ENCODE peak calls at places on chromosomes 5 and 9, in eight cellular contexts. A is colonic mucosa; F is CD4-positive, CD25-positive, alpha-beta regulatory T cell; E is aorta; Y is esophagus squamous epithelium; U is hepatocyte; K is left ventricle myocardium inferior; I is OCI-LY7. S is an unnamed sample.
A peak's percentile ranks its signal among the peaks of the same experiment; 100 is the strongest.

GRCh38 chr5:136655429-136655828 is 290.1 kb upstream of the TRPC7 start:
- DNase-seq in U (no peak), E (no peak), K (no peak), A (no peak), Y (no peak), F (no peak), I (no peak), S (no peak)

GRCh38 chr9:135523521-135524129 is 2.4 kb downstream of the LCN1 start:
- DNase-seq in I (no peak), A (no peak), E (no peak), Y (no peak), F (no peak), U (no peak), K (no peak), S (no peak)

GRCh38 chr9:137114613-137115393 is at the start of gene DPP7:
- DNase-seq in F (peak; percentile 83), A (peak; percentile 78), U (peak; percentile 82), I (peak; percentile 82), K (peak; percentile 82), E (peak; percentile 87), Y (no peak), S (peak; percentile 87)

GRCh38 chr9:15287309-15287708 is 19.7 kb downstream of the TTC39B start:
- DNase-seq in A (peak; percentile 17), Y (no peak), E (no peak), F (no peak), U (no peak), I (no peak), K (no peak), S (no peak)

GRCh38 chr5:110094559-110094958 is 404.8 kb downstream of the MAN2A1 start:
- DNase-seq in A (no peak), F (no peak), Y (no peak), I (no peak), E (no peak), K (no peak), U (no peak), S (no peak)

GRCh38 chr5:180605554-180606214 is 14.4 kb upstream of the SCGB3A1 start:
- DNase-seq in I (peak; percentile 67), A (peak; percentile 60), U (peak; percentile 71), F (peak; percentile 43), E (peak; percentile 55), Y (no peak), K (no peak), S (no peak)

GRCh38 chr9:98807811-98808195 is 333 bp downstream of the GALNT12 start:
- DNase-seq in Y (no peak), K (no peak), I (peak; percentile 33), U (peak; percentile 40), E (no peak), A (peak; percentile 48), F (peak; percentile 12), S (no peak)

GRCh38 chr5:170681013-170681433 is 102.5 kb upstream of the GABRP start:
- DNase-seq in E (no peak), A (no peak), Y (no peak), K (peak; percentile 15), F (peak; percentile 18), I (no peak), U (peak; percentile 81), S (no peak)

GRCh38 chr9:80811662-80812061 is 877.7 kb downstream of the TLE1 start:
- DNase-seq in A (no peak), Y (no peak), I (no peak), U (no peak), K (no peak), E (no peak), F (no peak), S (no peak)

GRCh38 chr5:84181093-84181492 is 203.6 kb downstream of the EDIL3 start:
- DNase-seq in Y (no peak), A (no peak), E (no peak), K (no peak), F (no peak), U (no peak), I (no peak), S (no peak)

GRCh38 chr9:134983506-134984371 is 66.0 kb upstream of the FCN1 start:
- DNase-seq in K (no peak), E (no peak), Y (no peak), U (no peak), I (no peak), A (no peak), F (no peak), S (no peak)

GRCh38 chr9:4258321-4259093 is 41.4 kb downstream of the GLIS3 start:
- DNase-seq in E (no peak), F (no peak), Y (no peak), U (no peak), K (no peak), I (no peak), A (no peak), S (no peak)

GRCh38 chr9:111897831-111898144 is 1.2 kb downstream of the UGCG start:
- DNase-seq in I (peak; percentile 82), K (no peak), U (no peak), A (peak; percentile 47), Y (no peak), F (no peak), E (no peak), S (no peak)
- H3K27ac ChIP-seq in I (peak overlapping the region; percentile 82), K (peak overlapping the region; percentile 94), U (peak overlapping the region; percentile 100), A (peak overlapping the region; percentile 95), Y (peak overlapping the region; percentile 97), F (peak overlapping the region; percentile 77), E (no peak overlapping the region), S (peak overlapping the region; percentile 92)

DNA sequence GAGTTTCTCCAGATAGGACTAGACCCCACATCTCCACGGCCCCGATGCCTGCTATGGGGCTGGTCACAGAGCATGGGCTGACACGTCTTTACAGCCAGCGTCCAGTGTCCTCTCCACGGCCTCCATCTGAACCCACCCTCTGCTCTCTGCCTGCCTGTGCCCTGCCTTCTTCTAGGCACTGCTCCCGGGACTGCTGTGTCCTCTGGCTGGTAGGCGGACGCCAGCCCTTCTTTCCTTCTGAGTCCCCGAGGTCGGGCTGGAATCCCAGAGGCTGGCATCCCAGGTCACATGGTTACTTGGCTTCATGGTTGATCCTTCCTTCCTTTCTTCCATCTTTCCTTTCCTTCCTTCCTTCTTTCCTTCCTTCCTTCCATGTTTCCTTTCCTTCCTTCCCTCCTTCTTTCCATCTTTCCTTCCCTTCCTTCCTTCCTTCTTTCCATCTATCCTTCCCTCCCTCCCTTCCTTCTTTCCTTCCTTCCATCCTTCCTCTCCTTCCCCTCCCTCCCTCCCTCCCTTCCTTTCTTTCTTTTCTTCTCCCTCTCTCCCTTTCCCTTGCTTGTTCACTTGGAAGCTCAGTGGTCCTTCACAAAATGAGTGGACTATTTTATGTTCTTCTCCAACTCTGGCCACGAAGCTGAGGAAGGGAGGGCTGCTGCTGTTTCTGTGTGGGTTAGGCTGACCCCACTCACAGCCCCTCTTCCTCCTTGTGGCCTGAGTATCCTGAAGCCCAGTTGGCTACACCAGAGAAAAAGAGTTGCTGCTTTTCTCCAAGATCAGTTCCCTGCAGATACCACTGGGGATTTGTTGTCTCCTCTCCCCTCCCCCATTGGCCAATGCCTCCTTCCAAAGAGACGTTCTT is 66.8 kb upstream of the NEURL1B start:
- DNase-seq in E (no peak), Y (no peak), F (no peak), K (peak; percentile 12), U (no peak), A (no peak), I (no peak), S (no peak)
- H3K4me1 ChIP-seq in E (no peaks in the 10 kb centered on the region), Y (peaks cover 17% of the 10 kb centered on the region), F (no peaks in the 10 kb centered on the region), K (peaks cover 41% of the 10 kb centered on the region), U (no peaks in the 10 kb centered on the region), A (no peaks in the 10 kb centered on the region), I (no peaks in the 10 kb centered on the region), S (no peaks in the 10 kb centered on the region)

DNA sequence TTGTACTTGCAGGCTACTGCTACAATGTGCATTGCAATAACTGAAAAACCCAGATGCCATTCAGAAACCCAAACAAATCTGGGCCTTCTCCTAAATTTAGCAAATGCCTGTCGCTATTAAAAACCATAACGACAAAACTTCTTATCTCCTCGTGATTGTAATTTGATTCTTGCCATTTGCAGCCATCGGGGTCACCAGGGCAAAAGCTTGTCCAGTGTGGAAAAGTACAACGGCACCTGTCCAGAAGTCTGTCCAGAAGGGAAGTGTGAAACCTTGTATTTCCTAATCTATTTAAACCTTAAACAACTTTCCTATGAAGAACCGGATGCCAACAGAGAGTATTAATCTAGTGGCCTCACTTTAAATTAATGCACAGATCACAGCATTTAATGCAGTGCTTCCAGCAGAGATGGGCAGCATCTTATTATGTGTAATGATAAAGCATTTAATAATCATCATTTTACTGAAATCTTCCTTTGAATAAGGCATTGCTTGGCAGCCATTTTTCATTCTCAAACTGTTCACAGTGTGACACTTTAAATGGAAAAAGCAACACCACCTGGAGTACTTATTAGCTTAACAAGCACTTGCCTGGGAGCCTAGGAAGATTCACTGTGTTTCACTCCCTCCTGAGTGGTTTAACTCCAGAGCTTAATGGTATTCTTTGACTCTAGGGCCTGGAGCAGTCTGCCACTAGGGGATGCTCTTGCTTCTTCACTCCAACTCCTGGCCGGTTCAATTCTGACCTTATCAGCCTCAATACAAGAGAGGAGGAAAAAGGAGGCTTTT is 4.9 kb upstream of the C7 start:
- DNase-seq in Y (no peak), K (peak; percentile 53), I (peak; percentile 52), F (no peak), U (peak; percentile 82), A (peak; percentile 72), E (peak; percentile 63), S (no peak)
- H3K27ac ChIP-seq in Y (peak overlapping the region; percentile 58), K (peak overlapping the region; percentile 76), I (no peak overlapping the region), F (no peak overlapping the region), U (no peak overlapping the region), A (no peak overlapping the region), E (no peak overlapping the region), S (no peak overlapping the region)

DNA sequence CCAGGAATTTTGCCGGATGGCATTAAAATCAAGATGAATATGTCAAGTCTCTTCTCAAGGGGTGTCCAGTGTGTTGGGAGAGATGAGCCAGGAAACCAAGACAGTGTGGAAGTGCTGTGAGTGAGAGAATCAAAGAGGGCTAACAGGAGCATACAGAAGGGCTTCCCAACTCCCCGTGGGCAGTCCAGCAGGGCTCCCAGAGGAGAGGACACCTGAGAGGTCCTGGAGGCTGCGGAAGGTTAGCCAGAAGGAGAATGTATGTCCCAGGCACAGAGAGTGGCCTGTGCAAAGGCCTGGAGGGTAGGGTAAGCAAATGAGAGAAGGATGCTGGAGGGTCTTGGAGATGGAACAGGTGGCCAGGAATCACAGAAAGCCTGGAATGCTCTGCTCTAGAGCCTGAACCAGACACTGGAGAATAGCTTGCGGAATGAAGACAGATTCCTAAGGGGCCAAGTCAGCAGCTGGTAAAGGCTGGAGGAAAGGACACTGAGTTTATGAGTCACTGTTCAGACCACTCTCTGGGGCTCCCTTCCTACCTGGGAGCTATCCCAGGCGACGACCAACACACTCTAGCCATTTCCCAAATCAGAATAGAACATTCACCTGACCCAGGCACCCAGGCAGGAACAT is 59.4 kb downstream of the SLC22A5 start:
- DNase-seq in A (no peak), I (no peak), F (no peak), E (no peak), K (no peak), U (peak; percentile 66), Y (no peak), S (no peak)
- H3K4me1 ChIP-seq in A (peaks cover 62% of the 10 kb centered on the region), I (peaks cover 80% of the 10 kb centered on the region), F (peaks cover 92% of the 10 kb centered on the region), E (no peaks in the 10 kb centered on the region), K (peaks cover 99% of the 10 kb centered on the region), U (peaks cover 44% of the 10 kb centered on the region), Y (peaks cover 69% of the 10 kb centered on the region), S (peaks cover 77% of the 10 kb centered on the region)